ENCODE peak calls at places on chromosome 14, in six cellular contexts. O is stimulated activated CD4-positive, alpha-beta T cell treated with anti-CD3 and anti-CD28 coated beads, Interleukin-4, amount 100 ng/mL, for 48 hours; B is NCI-H1417 treated with DMSO at 0.1 percent for 48 hours; S is ACHN; Z is activated naive CD8-positive, alpha-beta T cell treated with anti-CD3 and anti-CD28 coated beads, Interleukin-2, amount 50 U/mL, for 24 hours; D is activated CD4-positive, alpha-beta T cell treated with anti-CD3 and anti-CD28 coated beads for 48 hours. N is an unnamed sample.

GRCh38 chr14:21017528-21018245 is 7.2 kb downstream of the NDRG2 start:
- DNase-seq in D (no peak), O (no peak), B (no peak), Z (no peak), S (no peak), N (no peak)

GRCh38 chr14:89276424-89276975 is 140.5 kb downstream of the FOXN3 start:
- DNase-seq in B (no peak), D (peak), O (peak), S (peak), Z (peak), N (peak)

GRCh38 chr14:34628681-34629135 is 1.2 kb downstream of the SNX6 start:
- DNase-seq in D (peak), O (no peak), Z (peak), S (peak), B (no peak), N (no peak)

GRCh38 chr14:70982204-70982603 is 74.9 kb downstream of the PCNX1 start:
- DNase-seq in Z (no peak), S (no peak), B (no peak), D (no peak), O (no peak), N (no peak)

GRCh38 chr14:76322594-76323220 is 53.2 kb upstream of the ESRRB start:
- DNase-seq in S (no peak), D (no peak), Z (no peak), B (no peak), O (no peak), N (no peak)

GRCh38 chr14:100078997-100079561 is 13.9 kb downstream of the EVL start:
- DNase-seq in Z (peak), S (peak), D (peak), B (no peak), O (peak), N (no peak)

GRCh38 chr14:90660865-90661570 is 155.2 kb downstream of the TTC7B start:
- DNase-seq in Z (no peak), D (no peak), S (no peak), O (no peak), B (no peak), N (no peak)

GRCh38 chr14:66645716-66646115 is 137.8 kb downstream of the GPHN start:
- DNase-seq in S (no peak), B (no peak), D (no peak), O (no peak), Z (no peak), N (no peak)

GRCh38 chr14:24861083-24861630 is 188.8 kb downstream of the STXBP6 start:
- DNase-seq in O (no peak), B (no peak), D (no peak), S (no peak), Z (no peak), N (no peak)

GRCh38 chr14:25001096-25001982 is 48.6 kb downstream of the STXBP6 start:
- DNase-seq in O (no peak), S (no peak), D (no peak), B (no peak), Z (no peak), N (no peak)